ENCODE peak calls at places on chromosomes 6 and 20, in four cellular contexts. S, Q, N and A are unnamed samples.

GRCh38 chr6:15689586-15690450 is 27.0 kb upstream of the DTNBP1 start:
- DNase-seq in N (no peak), Q (no peak), S (no peak), A (no peak)

GRCh38 chr20:49268600-49269365 is 9.1 kb downstream of the ZNFX1 start:
- DNase-seq in S (no peak), N (no peak), Q (no peak), A (no peak)

GRCh38 chr6:170445487-170445886 is 107.6 kb downstream of the PSMB1 start:
- DNase-seq in S (no peak), Q (no peak), N (no peak), A (no peak)

GRCh38 chr6:2164481-2164880 is 80.9 kb downstream of the GMDS start:
- DNase-seq in N (no peak), S (no peak), Q (no peak), A (no peak)

GRCh38 chr6:166803455-166803854 is 152.9 kb downstream of the RNASET2 start:
- DNase-seq in S (no peak), N (no peak), Q (no peak), A (no peak)

GRCh38 chr6:54525731-54526130 is 217.5 kb downstream of the TINAG start:
- DNase-seq in S (peak; percentile 10), N (no peak), Q (no peak), A (no peak)

GRCh38 chr6:169341706-169342105 is 88.1 kb upstream of the THBS2 start:
- DNase-seq in Q (no peak), N (no peak), S (no peak), A (no peak)

GRCh38 chr6:119116712-119117281 is 38.3 kb upstream of the FAM184A start:
- DNase-seq in Q (no peak), N (no peak), S (no peak), A (peak; percentile 27)

GRCh38 chr6:36694616-36695015 is 3.0 kb upstream of the RAB44 start:
- DNase-seq in Q (no peak), S (no peak), N (no peak), A (no peak)

GRCh38 chr20:10093087-10093591 is 58.4 kb downstream of the ANKEF1 start:
- DNase-seq in N (no peak), Q (no peak), S (no peak), A (no peak)

GRCh38 chr20:46400828-46401477 is 5.5 kb downstream of the ELMO2 start:
- DNase-seq in Q (no peak), S (no peak), N (no peak), A (no peak)

GRCh38 chr6:166436195-166437139 is 53.7 kb upstream of the MPC1 start:
- DNase-seq in S (no peak), Q (no peak), N (no peak), A (no peak)

GRCh38 chr6:140609956-140610355 is 1235.5 kb upstream of the CITED2 start:
- DNase-seq in N (no peak), S (no peak), Q (no peak), A (no peak)

GRCh38 chr6:155517282-155517681 is 61.6 kb upstream of the NOX3 start:
- DNase-seq in N (no peak), Q (no peak), S (no peak), A (no peak)

GRCh38 chr20:22088882-22089281 is 383.4 kb downstream of the PAX1 start:
- DNase-seq in N (no peak), S (no peak), Q (no peak), A (no peak)

GRCh38 chr6:158708239-158708638 is 58.4 kb downstream of the SYTL3 start:
- DNase-seq in S (no peak), Q (no peak), N (no peak), A (no peak)

GRCh38 chr6:149176971-149177667 is 140.4 kb upstream of the TAB2 start:
- DNase-seq in S (no peak), N (no peak), Q (peak; percentile 84), A (no peak)

GRCh38 chr6:142356271-142356938 is 54.6 kb downstream of the ADGRG6 start:
- DNase-seq in Q (no peak), S (no peak), N (no peak), A (no peak)

GRCh38 chr20:63574156-63574828 is at the start of gene HELZ2:
- DNase-seq in N (no peak), S (peak; percentile 16), Q (peak; percentile 53), A (peak; percentile 77)

GRCh38 chr6:166360243-166361079 is 18.1 kb upstream of the SFT2D1 start:
- DNase-seq in N (no peak), S (no peak), Q (no peak), A (no peak)

GRCh38 chr20:45911486-45912343 is at the start of gene PLTP:
- DNase-seq in Q (no peak), S (no peak), N (no peak), A (peak; percentile 45)

GRCh38 chr6:168938546-168938945 is 315.1 kb downstream of the THBS2 start:
- DNase-seq in S (no peak), N (no peak), Q (no peak), A (no peak)

GRCh38 chr6:1645466-1646185 is 35.9 kb downstream of the FOXC1 start:
- DNase-seq in Q (no peak), N (no peak), S (no peak), A (no peak)

GRCh38 chr20:8764289-8764962 is 304.5 kb upstream of the PLCB4 start:
- DNase-seq in N (no peak), Q (no peak), S (no peak), A (no peak)

GRCh38 chr6:100462396-100462795 is 2.3 kb downstream of the SIM1 start:
- DNase-seq in N (no peak), Q (no peak), S (no peak), A (no peak)

GRCh38 chr6:135962731-135963130 is 111.2 kb downstream of the PDE7B start:
- DNase-seq in Q (no peak), S (no peak), N (no peak), A (no peak)

GRCh38 chr6:35181313-35181932 is 32.3 kb upstream of the SCUBE3 start:
- DNase-seq in N (no peak), Q (no peak), S (no peak), A (no peak)

GRCh38 chr20:43102394-43102793 is 87.3 kb downstream of the PTPRT start:
- DNase-seq in Q (no peak), N (no peak), S (no peak), A (peak; percentile 31)

GRCh38 chr6:54730767-54731665 is 115.6 kb upstream of the FAM83B start:
- DNase-seq in Q (no peak), S (no peak), N (no peak), A (no peak)

GRCh38 chr6:28580484-28580883 is 54.8 kb downstream of the GPX5 start:
- DNase-seq in S (no peak), Q (no peak), N (no peak), A (no peak)

GRCh38 chr6:162478191-162478642 is 249.3 kb downstream of the PRKN start:
- DNase-seq in S (no peak), Q (peak; percentile 13), N (no peak), A (no peak)

GRCh38 chr6:15747354-15747883 is 84.6 kb upstream of the DTNBP1 start:
- DNase-seq in S (no peak), N (no peak), Q (no peak), A (no peak)

GRCh38 chr6:96563853-96564252 is 925 bp downstream of the FHL5 start:
- DNase-seq in Q (no peak), N (no peak), S (no peak), A (no peak)

GRCh38 chr6:93105017-93105416 is 314.3 kb downstream of the EPHA7 start:
- DNase-seq in S (no peak), Q (no peak), N (no peak), A (no peak)

GRCh38 chr20:61926796-61927192 is 138.9 kb downstream of the TAF4 start:
- DNase-seq in S (no peak), Q (no peak), N (no peak), A (no peak)

GRCh38 chr20:61924211-61924857 is 141.3 kb downstream of the TAF4 start:
- DNase-seq in S (no peak), Q (no peak), N (no peak), A (peak; percentile 35)

GRCh38 chr20:61924858-61925554 is 140.7 kb downstream of the TAF4 start:
- DNase-seq in S (no peak), N (no peak), Q (no peak), A (no peak)

GRCh38 chr20:61926253-61926613 is 139.4 kb downstream of the TAF4 start:
- DNase-seq in N (no peak), S (no peak), Q (no peak), A (no peak)

GRCh38 chr20:61925555-61926252 is 140.0 kb downstream of the TAF4 start:
- DNase-seq in N (no peak), Q (no peak), S (peak; percentile 24), A (peak; percentile 50)
- TF ChIP-seq TCF7L2 in N (no peak), Q (no peak), S (no peak), A (no peak)

DNA sequence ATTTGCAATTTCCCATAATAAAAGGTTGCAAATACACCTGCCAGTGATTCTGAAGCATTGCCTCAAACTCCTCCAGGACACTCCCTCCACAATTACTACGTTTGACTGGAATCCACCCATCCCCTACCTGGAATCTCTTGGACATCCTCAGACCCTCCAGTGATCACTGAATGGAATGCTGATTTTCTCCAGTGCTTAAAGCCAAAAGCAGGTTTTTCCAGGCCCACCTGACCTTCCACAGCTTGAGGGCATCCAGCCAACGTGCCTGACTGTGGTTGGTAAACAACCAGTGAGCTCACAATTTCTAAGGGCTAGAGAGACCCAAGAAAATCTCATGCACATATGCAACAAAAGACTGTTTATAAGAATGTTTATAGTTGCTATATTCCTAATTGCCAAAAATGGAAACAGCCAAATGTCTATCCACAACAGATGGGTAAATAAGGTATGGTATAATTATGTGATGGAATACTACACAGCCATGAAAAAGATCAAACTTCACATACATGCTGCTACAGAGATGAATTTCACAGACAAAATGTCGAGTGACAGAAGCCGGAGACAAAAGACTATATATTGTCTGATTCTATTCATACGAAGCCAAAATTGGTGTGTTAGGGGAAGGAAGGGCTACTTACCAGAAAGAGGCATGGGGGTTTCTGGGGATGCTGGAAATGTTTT is 147.1 kb upstream of the RREB1 start:
- DNase-seq in S (no peak), Q (no peak), N (no peak), A (no peak)
- TF ChIP-seq TCF7L2 in S (no peak), Q (no peak), N (no peak), A (no peak)

GRCh38 chr6:73030257-73030656 is 195.0 kb downstream of the KHDC1L start:
- DNase-seq in S (no peak), Q (no peak), N (no peak), A (no peak)
- TF ChIP-seq TCF7L2 in S (no peak), Q (no peak), N (no peak), A (no peak)

GRCh38 chr6:127606131-127606562 is 29.2 kb downstream of the C6orf58 start:
- DNase-seq in Q (peak; percentile 44), S (peak; percentile 41), N (no peak), A (no peak)
- TF ChIP-seq TCF7L2 in Q (no peak), S (no peak), N (no peak), A (no peak)

DNA sequence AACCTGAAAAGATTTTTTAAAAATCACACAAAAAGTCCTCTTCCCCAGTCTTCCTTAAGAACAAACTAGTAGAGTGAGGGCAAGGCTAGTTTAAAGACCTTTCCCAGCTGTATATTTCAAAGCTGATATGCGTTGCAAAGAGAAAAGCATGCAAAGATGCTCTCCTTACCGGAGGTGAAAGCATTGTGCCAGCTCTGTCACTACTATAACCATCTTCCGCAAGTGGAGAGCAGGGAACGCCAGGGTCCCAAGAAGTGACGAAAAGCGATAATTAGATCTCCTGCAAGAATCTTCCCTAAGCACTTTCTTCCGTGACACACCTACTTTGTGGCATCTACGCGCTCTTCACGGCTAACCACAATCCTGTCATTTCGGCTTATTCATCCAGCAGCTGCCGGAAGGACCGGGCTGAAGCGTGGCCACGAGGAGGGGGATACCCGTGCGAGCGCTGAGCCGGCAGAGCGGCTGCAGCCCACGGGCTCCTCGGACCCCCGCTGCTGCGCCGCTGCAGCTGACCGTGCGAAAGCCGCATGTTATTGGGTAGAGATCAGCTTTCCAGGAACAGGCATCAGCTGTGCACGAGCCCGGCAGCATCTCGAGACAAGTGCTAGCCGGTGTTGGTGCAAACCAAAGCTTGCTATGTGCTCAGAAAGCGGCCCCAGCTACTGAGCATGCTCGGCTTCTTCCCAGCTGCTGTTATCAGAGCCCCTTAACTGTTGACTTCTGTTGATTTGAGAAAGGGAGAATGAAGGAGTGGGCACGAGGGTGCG is 57.2 kb upstream of the ARHGAP18 start:
- DNase-seq in Q (no peak), S (no peak), N (no peak), A (peak; percentile 25)
- TF ChIP-seq TCF7L2 in Q (no peak), S (peak; percentile 81), N (no peak), A (no peak)